ENCODE peak calls at places on chromosome 5, in five cellular contexts. X is PC-3; O is effector memory CD4-positive, alpha-beta T cell; J is HepG2; T is HCT116. I is an unnamed sample. For H3K36me3 and H3K4me1, the result is how much of the 10 kb centered on the place peaks cover.

GRCh38 chr5:178463321-178464155 is 126.7 kb downstream of the COL23A1 start:
- DNase-seq in X (no peak), O (no peak), J (no peak), T (no peak), I (no peak)

GRCh38 chr5:93622240-93622885 is 39.3 kb downstream of the NR2F1 start:
- DNase-seq in X (peak), O (peak), J (peak), T (no peak), I (no peak)

GRCh38 chr5:178371362-178372090 is 138.9 kb upstream of the PHYKPL start:
- DNase-seq in X (no peak), O (no peak), J (no peak), T (no peak), I (no peak)

GRCh38 chr5:78720234-78720985 is 71.8 kb upstream of the LHFPL2 start:
- DNase-seq in X (no peak), O (no peak), J (no peak), T (no peak), I (peak)

GRCh38 chr5:156326718-156327259 is at the start of gene SGCD:
- DNase-seq in X (no peak), O (no peak), J (no peak), T (no peak), I (peak)

GRCh38 chr5:138978085-138978484 is 103.0 kb upstream of the LRRTM2 start:
- DNase-seq in X (no peak), O (no peak), J (no peak), T (no peak), I (no peak)

GRCh38 chr5:33513786-33514185 is 73.0 kb downstream of the TARS1 start:
- DNase-seq in X (no peak), O (no peak), J (no peak), T (no peak), I (no peak)

GRCh38 chr5:43851741-43852140 is 248.8 kb downstream of the NNT start:
- DNase-seq in X (no peak), O (no peak), J (no peak), T (no peak), I (no peak)

GRCh38 chr5:56815657-56816545 is 552 bp downstream of the MAP3K1 start:
- DNase-seq in X (no peak), O (peak), J (no peak), T (no peak), I (peak)

GRCh38 chr5:116658141-116658540 is 83.5 kb upstream of the SEMA6A start:
- DNase-seq in X (no peak), O (no peak), J (no peak), T (no peak), I (no peak)

GRCh38 chr5:125117556-125117955 is 371.1 kb upstream of the ZNF608 start:
- DNase-seq in X (no peak), O (no peak), J (no peak), T (no peak), I (no peak)

GRCh38 chr5:62037972-62038371 is 268.0 kb upstream of the KIF2A start:
- DNase-seq in X (no peak), O (no peak), J (no peak), T (no peak), I (no peak)
- H3K36me3 ChIP-seq in X (under half), O (under half), J (under half), T (under half), I (under half)

DNA sequence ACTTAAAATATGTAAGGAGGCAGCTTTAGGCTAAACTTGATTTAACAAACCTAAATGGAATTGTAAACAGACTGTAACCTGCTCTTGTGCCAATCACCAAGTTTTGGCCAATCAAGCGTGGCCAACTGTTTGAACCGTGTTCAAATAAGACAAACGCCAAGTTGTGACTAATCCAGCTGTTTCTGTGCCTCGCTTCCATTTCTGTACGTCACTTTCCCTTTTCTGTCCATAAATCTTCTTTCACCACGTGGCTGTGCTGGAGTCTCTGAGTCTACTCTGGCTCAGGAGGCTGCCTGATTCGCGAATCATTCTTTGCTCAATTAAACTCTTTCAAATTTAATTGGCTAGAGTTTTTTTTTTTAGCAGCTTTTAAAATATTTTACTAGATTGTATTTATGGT is 71.3 kb downstream of the LIX1 start:
- DNase-seq in X (peak), O (no peak), J (no peak), T (no peak), I (no peak)
- H3K27ac ChIP-seq in X (no peak), O (no peak), J (no peak), T (no peak), I (no peak)

GRCh38 chr5:132099905-132100304 is 26.3 kb downstream of the CSF2 start:
- DNase-seq in X (no peak), O (no peak), J (no peak), T (no peak), I (no peak)

GRCh38 chr5:132102101-132102701 is 28.6 kb downstream of the CSF2 start:
- DNase-seq in X (peak), O (peak), J (no peak), T (no peak), I (no peak)

GRCh38 chr5:132099073-132099748 is 25.6 kb downstream of the CSF2 start:
- DNase-seq in X (no peak), O (peak), J (no peak), T (no peak), I (no peak)

GRCh38 chr5:132101385-132101880 is 27.8 kb downstream of the CSF2 start:
- DNase-seq in X (no peak), O (no peak), J (no peak), T (no peak), I (no peak)

DNA sequence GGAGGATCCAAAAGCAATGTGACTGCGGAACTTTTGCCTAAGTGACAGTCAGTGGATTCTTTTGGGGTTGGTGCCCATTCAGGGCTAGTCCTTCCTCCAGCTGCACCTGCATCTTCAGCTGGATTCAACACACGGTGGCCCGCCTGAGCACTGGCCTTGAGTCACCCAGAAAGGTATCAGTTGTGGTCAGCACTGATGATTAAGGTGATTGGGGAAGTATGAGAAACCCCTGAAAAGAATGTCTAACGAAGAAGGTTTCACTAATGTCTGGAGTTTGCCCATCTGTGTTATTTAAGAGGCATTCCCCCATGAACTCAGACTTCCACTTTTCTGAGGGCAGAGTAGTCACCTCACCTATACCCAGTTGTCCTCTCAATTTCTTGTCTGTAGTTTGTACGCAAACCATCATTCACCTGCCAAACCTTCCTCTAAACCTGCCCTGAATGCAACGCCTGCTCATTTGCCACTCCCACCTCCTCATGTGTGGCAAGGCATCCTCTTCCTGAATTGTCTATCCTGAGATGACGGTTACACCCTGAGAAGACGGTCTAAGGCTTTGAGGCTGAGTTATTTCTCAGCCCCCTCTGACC is 27.2 kb downstream of the CSF2 start:
- DNase-seq in X (no peak), O (peak), J (no peak), T (no peak), I (no peak)
- H3K4me1 ChIP-seq in X (half or more), O (half or more), J (under half), T (under half), I (under half)

GRCh38 chr5:157494178-157494830 is 34.3 kb downstream of the NIPAL4 start:
- DNase-seq in X (no peak), O (no peak), J (peak), T (no peak), I (no peak)
- H3K36me3 ChIP-seq in X (half or more), O (half or more), J (under half), T (under half), I (under half)

GRCh38 chr5:134504629-134505300 is 20.7 kb upstream of the JADE2 start:
- DNase-seq in X (no peak), O (no peak), J (no peak), T (no peak), I (no peak)

GRCh38 chr5:134508521-134509195 is 16.8 kb upstream of the JADE2 start:
- DNase-seq in X (no peak), O (no peak), J (no peak), T (no peak), I (no peak)

GRCh38 chr5:134507495-134507894 is 18.0 kb upstream of the JADE2 start:
- DNase-seq in X (no peak), O (no peak), J (no peak), T (no peak), I (no peak)

GRCh38 chr5:134503937-134504437 is 21.5 kb upstream of the JADE2 start:
- DNase-seq in X (peak), O (no peak), J (peak), T (no peak), I (no peak)

DNA sequence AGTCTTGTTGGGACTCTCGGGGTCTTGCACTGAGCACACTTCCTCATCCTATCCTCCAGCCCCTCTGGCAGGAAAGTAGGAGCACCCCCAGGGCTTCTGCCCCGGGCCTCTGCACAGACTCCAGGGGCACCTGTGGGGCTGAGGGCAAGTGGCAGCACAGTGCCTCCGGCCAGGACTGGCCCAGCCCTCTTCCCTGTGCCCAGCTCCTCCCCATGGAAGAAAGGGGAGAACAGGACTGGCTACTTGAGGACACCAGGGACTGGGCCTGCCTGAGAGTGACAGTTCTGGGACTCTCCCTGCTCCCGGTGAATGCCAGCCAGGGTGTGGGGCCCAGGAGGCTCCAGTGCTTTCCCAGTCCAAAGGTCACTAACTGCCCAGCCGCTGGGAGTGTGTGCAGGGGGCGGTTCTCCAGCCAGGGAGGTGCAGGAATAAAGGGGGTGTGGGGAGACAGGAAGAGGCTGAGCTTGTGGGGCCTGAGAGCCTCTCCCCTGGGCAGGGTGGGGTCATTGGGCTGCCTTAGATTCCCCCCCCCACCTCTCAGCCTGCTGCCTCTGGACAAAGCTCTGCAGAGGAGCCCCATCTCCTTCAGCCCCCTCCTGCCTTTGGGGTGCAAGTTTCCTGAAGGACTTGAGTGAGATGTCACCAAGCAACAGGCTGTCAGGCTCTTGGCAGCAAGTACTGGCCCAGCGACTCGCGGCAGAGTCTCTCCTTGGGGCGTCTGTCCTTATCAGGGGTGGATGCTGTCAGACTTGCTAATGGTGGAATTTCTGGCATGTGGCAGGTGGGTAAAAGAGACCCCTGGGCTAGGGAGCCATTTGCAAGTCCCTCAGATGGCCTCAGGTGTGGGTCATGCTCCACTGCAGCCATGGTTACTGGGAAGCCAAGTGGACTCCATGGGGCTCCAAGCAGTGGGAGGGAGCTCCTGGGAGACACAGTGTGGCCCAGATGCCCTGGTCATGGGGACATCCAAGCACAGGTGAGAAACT is 19.1 kb upstream of the JADE2 start:
- DNase-seq in X (peak), O (no peak), J (peak), T (peak), I (peak)
- H3K27ac ChIP-seq in X (peak), O (no peak), J (peak), T (peak), I (peak)